ENCODE peak calls at places on chromosome 6, in four cellular contexts. M is AG09319, F is MM.1S, R is dorsolateral prefrontal cortex. K is an unnamed sample.
A peak's percentile ranks its signal among the peaks of the same experiment; 100 is the strongest.

GRCh38 chr6:34514593-34515472 is 41.3 kb downstream of the SPDEF start:
- DNase-seq in R (peak; percentile 84), M (no peak), F (no peak), K (peak; percentile 13)

GRCh38 chr6:70668499-70668812 is 773 bp downstream of the SMAP1 start:
- DNase-seq in M (no peak), F (no peak), R (no peak), K (no peak)

GRCh38 chr6:25415701-25416100 is 136.5 kb downstream of the CARMIL1 start:
- DNase-seq in R (no peak), F (no peak), M (no peak), K (no peak)

GRCh38 chr6:72856801-72857200 is 234.9 kb downstream of the KCNQ5 start:
- DNase-seq in F (no peak), M (no peak), R (no peak), K (no peak)

GRCh38 chr6:15491255-15491985 is 171.4 kb downstream of the DTNBP1 start:
- DNase-seq in R (peak; percentile 74), F (peak; percentile 53), M (peak; percentile 57), K (peak; percentile 52)

GRCh38 chr6:56840467-56841371 is 114.2 kb upstream of the BEND6 start:
- DNase-seq in F (no peak), R (no peak), M (no peak), K (no peak)

GRCh38 chr6:10610289-10610688 is 84.1 kb downstream of the C6orf52 start:
- DNase-seq in M (no peak), R (no peak), F (no peak), K (peak; percentile 65)

GRCh38 chr6:144055121-144055931 is 40.0 kb downstream of the SF3B5 start:
- DNase-seq in R (no peak), F (peak; percentile 42), M (no peak), K (no peak)

GRCh38 chr6:40719671-40720374 is 132.7 kb upstream of the LRFN2 start:
- DNase-seq in M (peak; percentile 11), F (no peak), R (no peak), K (no peak)

GRCh38 chr6:3848925-3849605 is at the start of gene FAM50B:
- DNase-seq in F (peak; percentile 77), M (peak; percentile 75), R (peak; percentile 90), K (peak; percentile 57)

GRCh38 chr6:5333653-5334052 is 72.3 kb downstream of the FARS2 start:
- DNase-seq in F (no peak), M (no peak), R (no peak), K (no peak)

GRCh38 chr6:24332306-24332705 is 25.6 kb downstream of the DCDC2 start:
- DNase-seq in F (no peak), R (no peak), M (no peak), K (no peak)

GRCh38 chr6:77462359-77463307 is 658 bp downstream of the HTR1B start:
- DNase-seq in R (peak; percentile 48), M (no peak), F (no peak), K (no peak)

GRCh38 chr6:72669324-72669723 is 47.5 kb downstream of the KCNQ5 start:
- DNase-seq in R (no peak), M (no peak), F (no peak), K (no peak)

GRCh38 chr6:165663283-165663735 is 268 bp upstream of the PDE10A start:
- DNase-seq in F (no peak), M (no peak), R (no peak), K (no peak)

GRCh38 chr6:7677229-7677628 is 48.7 kb upstream of the BMP6 start:
- DNase-seq in F (no peak), M (no peak), R (no peak), K (no peak)

GRCh38 chr6:52293067-52293466 is 8.5 kb upstream of the MCM3 start:
- DNase-seq in F (no peak), R (no peak), M (no peak), K (no peak)

GRCh38 chr6:36793913-36794703 is 45.1 kb downstream of the CPNE5 start:
- DNase-seq in R (no peak), M (no peak), F (no peak), K (no peak)

GRCh38 chr6:4883298-4883697 is 107.1 kb downstream of the CDYL start:
- DNase-seq in M (no peak), R (no peak), F (no peak), K (no peak)

GRCh38 chr6:112173401-112173800 is 81.0 kb downstream of the LAMA4 start:
- DNase-seq in R (no peak), F (no peak), M (no peak), K (no peak)

GRCh38 chr6:128280960-128281359 is 239.4 kb downstream of the PTPRK start:
- DNase-seq in F (no peak), R (no peak), M (no peak), K (no peak)

GRCh38 chr6:89411269-89412070 is 603 bp downstream of the RRAGD start:
- DNase-seq in R (peak; percentile 48), F (peak; percentile 34), M (no peak), K (no peak)

GRCh38 chr6:130365166-130366010 is 429 bp upstream of the TMEM200A start:
- DNase-seq in R (no peak), F (no peak), M (peak; percentile 30), K (peak; percentile 48)

GRCh38 chr6:2257358-2257757 is 12.0 kb upstream of the GMDS start:
- DNase-seq in M (no peak), R (no peak), F (no peak), K (no peak)

GRCh38 chr6:18099501-18099900 is 23.0 kb downstream of the NHLRC1 start:
- DNase-seq in F (no peak), R (no peak), M (no peak), K (no peak)